ENCODE peak calls at places on chromosomes 7 and 10, in five cellular contexts. I, L, E, W and U are unnamed samples. For H3K4me1, the result is how much of the 10 kb centered on the place peaks cover.

GRCh38 chr10:73886085-73886529 is 11.8 kb upstream of the CAMK2G start:
- DNase-seq in I (peak), L (peak), E (peak), W (no peak), U (peak)

GRCh38 chr7:155124706-155125105 is 54.6 kb downstream of the HTR5A start:
- DNase-seq in I (no peak), L (no peak), E (no peak), W (no peak), U (no peak)

GRCh38 chr10:13759167-13759566 is 172.4 kb downstream of the PRPF18 start:
- DNase-seq in I (no peak), L (no peak), E (peak), W (no peak), U (no peak)

GRCh38 chr7:115679423-115679822 is 351.1 kb downstream of the TFEC start:
- DNase-seq in I (no peak), L (no peak), E (no peak), W (no peak), U (no peak)

GRCh38 chr7:39703143-39703542 is 79.8 kb downstream of the RALA start:
- DNase-seq in I (no peak), L (no peak), E (peak), W (no peak), U (no peak)

GRCh38 chr7:44309271-44310091 is 15.9 kb downstream of the CAMK2B start:
- DNase-seq in I (peak), L (peak), E (peak), W (peak), U (peak)

GRCh38 chr7:29469306-29469705 is 94.3 kb upstream of the PRR15 start:
- DNase-seq in I (no peak), L (no peak), E (no peak), W (peak), U (no peak)

GRCh38 chr7:31883761-31884164 is 186.4 kb downstream of the PDE1C start:
- DNase-seq in I (no peak), L (no peak), E (peak), W (no peak), U (peak)

GRCh38 chr10:117938104-117938503 is 108.6 kb downstream of the RAB11FIP2 start:
- DNase-seq in I (no peak), L (no peak), E (no peak), W (no peak), U (no peak)

GRCh38 chr7:125126376-125126775 is 196.8 kb upstream of the POT1 start:
- DNase-seq in I (no peak), L (no peak), E (no peak), W (no peak), U (no peak)

GRCh38 chr10:61733358-61733940 is 70.7 kb downstream of the CABCOCO1 start:
- DNase-seq in I (peak), L (no peak), E (peak), W (no peak), U (peak)

GRCh38 chr7:80135306-80136104 is 874 bp downstream of the GNAI1 start:
- DNase-seq in I (no peak), L (no peak), E (peak), W (no peak), U (no peak)

GRCh38 chr7:92131764-92132330 is 2.4 kb downstream of the CYP51A1 start:
- DNase-seq in I (no peak), L (no peak), E (no peak), W (no peak), U (no peak)

GRCh38 chr10:121694966-121695340 is 96.7 kb upstream of the FGFR2 start:
- DNase-seq in I (no peak), L (no peak), E (no peak), W (no peak), U (no peak)

DNA sequence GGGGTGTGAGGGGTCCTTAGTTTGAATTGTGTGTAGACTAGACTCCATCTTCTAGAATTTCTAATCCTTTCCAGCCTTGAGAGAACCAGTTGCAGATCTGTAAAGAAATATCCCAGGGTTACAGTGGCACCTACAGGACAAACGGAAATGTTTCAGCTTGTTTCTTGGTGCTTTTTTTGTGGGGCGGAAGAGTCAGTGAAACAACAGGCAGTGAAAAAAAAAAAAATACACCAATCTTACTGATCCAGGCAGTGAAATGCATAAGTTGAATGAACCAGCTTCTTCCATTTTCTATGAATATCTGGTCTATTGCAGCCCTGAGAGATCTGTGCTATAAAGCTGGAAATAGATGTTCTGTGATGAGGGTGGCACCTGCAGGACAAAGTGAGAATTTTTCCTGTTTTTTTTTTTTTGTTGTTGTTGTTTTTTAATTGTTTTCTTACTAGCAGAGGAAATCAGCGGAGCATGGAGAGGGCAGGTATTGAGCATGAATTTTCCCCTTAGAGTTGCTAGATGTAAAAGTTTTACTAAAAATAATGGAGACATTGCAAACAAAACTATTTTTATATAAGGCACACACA is 81.9 kb upstream of the DYNC1I1 start:
- DNase-seq in I (peak), L (no peak), E (peak), W (no peak), U (peak)
- H3K4me3 ChIP-seq in I (no peak), L (no peak), E (no peak), W (no peak), U (no peak)

GRCh38 chr7:2708547-2709310 is 20.7 kb downstream of the AMZ1 start:
- DNase-seq in I (no peak), L (no peak), E (no peak), W (no peak), U (no peak)

GRCh38 chr7:2708041-2708440 is 20.0 kb downstream of the AMZ1 start:
- DNase-seq in I (no peak), L (no peak), E (no peak), W (no peak), U (no peak)

GRCh38 chr7:2710256-2710655 is 22.3 kb downstream of the AMZ1 start:
- DNase-seq in I (no peak), L (no peak), E (no peak), W (no peak), U (no peak)

GRCh38 chr7:2710901-2711551 is 23.0 kb downstream of the AMZ1 start:
- DNase-seq in I (peak), L (no peak), E (peak), W (no peak), U (no peak)

GRCh38 chr7:2709553-2710165 is 21.7 kb downstream of the AMZ1 start:
- DNase-seq in I (peak), L (peak), E (peak), W (no peak), U (peak)
- TF ChIP-seq POLR2A in I (no peak), L (no peak), E (no peak), W (no peak), U (no peak)

GRCh38 chr10:93379366-93380042 is 102.6 kb downstream of the MYOF start:
- DNase-seq in I (no peak), L (no peak), E (peak), W (peak), U (peak)
- H3K4me1 ChIP-seq in I (under half), L (under half), E (under half), W (under half), U (half or more)

DNA sequence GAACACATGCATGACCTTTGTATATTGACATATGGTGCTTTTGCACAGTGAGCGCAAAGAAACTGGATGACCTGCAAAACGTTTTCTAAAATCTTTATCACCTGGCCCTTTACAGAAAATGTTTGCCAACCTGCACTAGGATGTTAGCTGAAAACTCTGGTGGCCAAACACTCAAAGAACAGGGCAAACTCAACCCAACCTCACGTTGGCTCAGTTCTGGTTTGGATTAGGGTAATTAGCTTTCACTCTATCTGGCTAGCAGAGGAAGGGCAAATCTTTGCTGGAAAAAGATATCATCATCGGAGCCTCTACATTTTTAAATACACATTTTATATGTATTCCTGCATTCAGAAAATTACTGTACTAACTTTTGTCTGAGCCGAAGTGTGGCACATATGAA is 688.9 kb downstream of the PHTF2 start:
- DNase-seq in I (no peak), L (no peak), E (no peak), W (no peak), U (no peak)
- H3K4me3 ChIP-seq in I (no peak), L (no peak), E (no peak), W (no peak), U (no peak)

GRCh38 chr10:110841767-110842267 is 29.9 kb upstream of the PDCD4 start:
- DNase-seq in I (no peak), L (no peak), E (no peak), W (no peak), U (no peak)
- TF ChIP-seq POLR2A in I (no peak), L (no peak), E (no peak), W (no peak), U (no peak)

DNA sequence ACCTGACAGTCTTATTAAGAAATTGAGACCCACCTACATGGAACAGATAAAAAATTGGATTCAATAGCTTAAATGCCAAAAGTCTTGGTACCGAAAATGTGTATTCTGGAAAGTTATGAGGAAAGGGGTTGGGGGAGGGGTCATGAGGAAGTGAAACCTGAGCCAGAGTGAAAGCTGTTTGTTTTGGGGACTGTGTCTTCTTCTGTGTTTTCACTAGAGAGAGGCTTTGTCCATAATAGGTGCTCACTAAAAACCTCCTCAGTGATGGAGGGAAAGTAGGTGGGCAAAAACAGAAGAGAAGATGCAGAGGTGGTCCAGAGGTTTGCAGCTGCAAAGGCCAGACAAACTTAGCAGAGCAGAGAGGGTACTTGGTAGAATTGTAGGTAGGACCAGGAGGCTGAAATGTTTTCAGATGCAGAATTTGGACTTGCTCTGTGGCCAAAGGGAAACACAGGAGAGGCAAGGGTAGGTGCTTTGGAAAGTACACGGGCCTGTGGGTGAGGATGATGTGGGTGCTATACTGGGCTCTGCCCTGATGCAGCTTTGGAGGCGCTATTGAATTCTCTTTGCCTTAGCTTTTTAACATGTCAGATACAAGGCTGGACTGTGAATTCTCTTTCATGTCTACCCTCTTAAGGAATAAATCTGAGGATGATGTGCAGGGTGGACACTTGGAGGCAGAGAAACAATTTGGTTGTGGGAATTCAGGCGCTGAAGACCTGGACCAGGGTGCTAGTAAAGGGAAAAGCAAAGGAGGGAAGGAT is 254.6 kb downstream of the PTEN start:
- DNase-seq in I (no peak), L (no peak), E (no peak), W (no peak), U (peak)
- H3K4me1 ChIP-seq in I (under half), L (under half), E (under half), W (under half), U (under half)

GRCh38 chr7:150453186-150453585 is 2.8 kb downstream of the GIMAP8 start:
- DNase-seq in I (no peak), L (no peak), E (no peak), W (peak), U (no peak)

GRCh38 chr7:150450491-150450992 is at the start of gene GIMAP8:
- DNase-seq in I (no peak), L (peak), E (no peak), W (peak), U (peak)

GRCh38 chr7:150451097-150451793 is 815 bp downstream of the GIMAP8 start:
- DNase-seq in I (no peak), L (no peak), E (no peak), W (peak), U (peak)

GRCh38 chr7:150453892-150454291 is 3.5 kb downstream of the GIMAP8 start:
- DNase-seq in I (no peak), L (no peak), E (no peak), W (no peak), U (no peak)

GRCh38 chr7:150451833-150452431 is 1.5 kb downstream of the GIMAP8 start:
- DNase-seq in I (no peak), L (no peak), E (no peak), W (peak), U (peak)
- H3K4me3 ChIP-seq in I (no peak), L (peak), E (no peak), W (peak), U (peak)